ENCODE peak calls at places on chromosomes 5 and 9, in six cellular contexts. One of them, this sample, is unnamed.

GRCh38 chr9:21395778-21396717 is 10.8 kb upstream of the IFNA2 start:
- DNase-seq in stimulated activated naive B cell treated with anti-CD40 and anti-IgM and Interleukin-4, amounts not matched to agents 10 μg/mL and 1 μg/mL and 100 μg/mL, for 72 hours: no peak
- DNase-seq in mucosa of descending colon: peak
- DNase-seq in caudate nucleus: no peak
- DNase-seq in naive thymus-derived CD8-positive, alpha-beta T cell: peak
- DNase-seq in foreskin fibroblast: peak
- DNase-seq in this sample: peak

GRCh38 chr5:146796911-146797310 is 81.6 kb downstream of the PPP2R2B start:
- DNase-seq in naive thymus-derived CD8-positive, alpha-beta T cell: no peak
- DNase-seq in stimulated activated naive B cell treated with anti-CD40 and anti-IgM and Interleukin-4, amounts not matched to agents 10 μg/mL and 1 μg/mL and 100 μg/mL, for 72 hours: no peak
- DNase-seq in foreskin fibroblast: no peak
- DNase-seq in caudate nucleus: no peak
- DNase-seq in mucosa of descending colon: no peak
- DNase-seq in this sample: no peak

GRCh38 chr9:74770508-74771261 is 117.0 kb downstream of the TRPM6 start:
- DNase-seq in caudate nucleus: no peak
- DNase-seq in mucosa of descending colon: peak
- DNase-seq in naive thymus-derived CD8-positive, alpha-beta T cell: peak
- DNase-seq in foreskin fibroblast: no peak
- DNase-seq in stimulated activated naive B cell treated with anti-CD40 and anti-IgM and Interleukin-4, amounts not matched to agents 10 μg/mL and 1 μg/mL and 100 μg/mL, for 72 hours: peak
- DNase-seq in this sample: no peak

GRCh38 chr5:66896207-66896606 is 300.0 kb downstream of the MAST4 start:
- DNase-seq in stimulated activated naive B cell treated with anti-CD40 and anti-IgM and Interleukin-4, amounts not matched to agents 10 μg/mL and 1 μg/mL and 100 μg/mL, for 72 hours: no peak
- DNase-seq in foreskin fibroblast: peak
- DNase-seq in naive thymus-derived CD8-positive, alpha-beta T cell: no peak
- DNase-seq in caudate nucleus: no peak
- DNase-seq in mucosa of descending colon: no peak
- DNase-seq in this sample: no peak

GRCh38 chr9:36470891-36471290 is 70.8 kb upstream of the RNF38 start:
- DNase-seq in stimulated activated naive B cell treated with anti-CD40 and anti-IgM and Interleukin-4, amounts not matched to agents 10 μg/mL and 1 μg/mL and 100 μg/mL, for 72 hours: peak
- DNase-seq in naive thymus-derived CD8-positive, alpha-beta T cell: peak
- DNase-seq in caudate nucleus: no peak
- DNase-seq in foreskin fibroblast: peak
- DNase-seq in mucosa of descending colon: peak
- DNase-seq in this sample: no peak

GRCh38 chr5:33761139-33761538 is 130.7 kb downstream of the ADAMTS12 start:
- DNase-seq in foreskin fibroblast: peak
- DNase-seq in caudate nucleus: no peak
- DNase-seq in naive thymus-derived CD8-positive, alpha-beta T cell: no peak
- DNase-seq in mucosa of descending colon: no peak
- DNase-seq in stimulated activated naive B cell treated with anti-CD40 and anti-IgM and Interleukin-4, amounts not matched to agents 10 μg/mL and 1 μg/mL and 100 μg/mL, for 72 hours: no peak
- DNase-seq in this sample: no peak

GRCh38 chr9:21761309-21761901 is 41.0 kb upstream of the MTAP start:
- DNase-seq in naive thymus-derived CD8-positive, alpha-beta T cell: no peak
- DNase-seq in caudate nucleus: no peak
- DNase-seq in foreskin fibroblast: no peak
- DNase-seq in stimulated activated naive B cell treated with anti-CD40 and anti-IgM and Interleukin-4, amounts not matched to agents 10 μg/mL and 1 μg/mL and 100 μg/mL, for 72 hours: peak
- DNase-seq in mucosa of descending colon: no peak
- DNase-seq in this sample: no peak

GRCh38 chr5:160369990-160370712 is at the start of gene C1QTNF2:
- DNase-seq in mucosa of descending colon: peak
- DNase-seq in caudate nucleus: no peak
- DNase-seq in foreskin fibroblast: peak
- DNase-seq in naive thymus-derived CD8-positive, alpha-beta T cell: no peak
- DNase-seq in stimulated activated naive B cell treated with anti-CD40 and anti-IgM and Interleukin-4, amounts not matched to agents 10 μg/mL and 1 μg/mL and 100 μg/mL, for 72 hours: no peak
- DNase-seq in this sample: no peak

GRCh38 chr5:127192150-127192549 is 98.4 kb upstream of the MEGF10 start:
- DNase-seq in naive thymus-derived CD8-positive, alpha-beta T cell: no peak
- DNase-seq in mucosa of descending colon: no peak
- DNase-seq in stimulated activated naive B cell treated with anti-CD40 and anti-IgM and Interleukin-4, amounts not matched to agents 10 μg/mL and 1 μg/mL and 100 μg/mL, for 72 hours: no peak
- DNase-seq in caudate nucleus: no peak
- DNase-seq in foreskin fibroblast: no peak
- DNase-seq in this sample: no peak

GRCh38 chr5:74963407-74963806 is 89.0 kb downstream of the GCNT4 start:
- DNase-seq in stimulated activated naive B cell treated with anti-CD40 and anti-IgM and Interleukin-4, amounts not matched to agents 10 μg/mL and 1 μg/mL and 100 μg/mL, for 72 hours: no peak
- DNase-seq in mucosa of descending colon: no peak
- DNase-seq in caudate nucleus: no peak
- DNase-seq in foreskin fibroblast: no peak
- DNase-seq in naive thymus-derived CD8-positive, alpha-beta T cell: no peak
- DNase-seq in this sample: no peak

GRCh38 chr9:137694962-137695875 is 76.4 kb downstream of the EHMT1 start:
- DNase-seq in mucosa of descending colon: peak
- DNase-seq in foreskin fibroblast: peak
- DNase-seq in naive thymus-derived CD8-positive, alpha-beta T cell: no peak
- DNase-seq in stimulated activated naive B cell treated with anti-CD40 and anti-IgM and Interleukin-4, amounts not matched to agents 10 μg/mL and 1 μg/mL and 100 μg/mL, for 72 hours: no peak
- DNase-seq in caudate nucleus: no peak
- DNase-seq in this sample: peak

GRCh38 chr5:136191304-136192014 is 1.5 kb downstream of the SMIM32 start:
- DNase-seq in mucosa of descending colon: peak
- DNase-seq in caudate nucleus: no peak
- DNase-seq in naive thymus-derived CD8-positive, alpha-beta T cell: no peak
- DNase-seq in foreskin fibroblast: peak
- DNase-seq in stimulated activated naive B cell treated with anti-CD40 and anti-IgM and Interleukin-4, amounts not matched to agents 10 μg/mL and 1 μg/mL and 100 μg/mL, for 72 hours: no peak
- DNase-seq in this sample: no peak

GRCh38 chr9:97487107-97487506 is 14.4 kb upstream of the TMOD1 start:
- DNase-seq in naive thymus-derived CD8-positive, alpha-beta T cell: no peak
- DNase-seq in stimulated activated naive B cell treated with anti-CD40 and anti-IgM and Interleukin-4, amounts not matched to agents 10 μg/mL and 1 μg/mL and 100 μg/mL, for 72 hours: no peak
- DNase-seq in mucosa of descending colon: no peak
- DNase-seq in foreskin fibroblast: no peak
- DNase-seq in caudate nucleus: no peak
- DNase-seq in this sample: no peak

GRCh38 chr5:12367973-12368372 is 463.7 kb upstream of the CTNND2 start:
- DNase-seq in naive thymus-derived CD8-positive, alpha-beta T cell: no peak
- DNase-seq in mucosa of descending colon: no peak
- DNase-seq in caudate nucleus: no peak
- DNase-seq in foreskin fibroblast: no peak
- DNase-seq in stimulated activated naive B cell treated with anti-CD40 and anti-IgM and Interleukin-4, amounts not matched to agents 10 μg/mL and 1 μg/mL and 100 μg/mL, for 72 hours: no peak
- DNase-seq in this sample: no peak

GRCh38 chr5:79935992-79936643 is 54.9 kb downstream of the MTX3 start:
- DNase-seq in caudate nucleus: no peak
- DNase-seq in naive thymus-derived CD8-positive, alpha-beta T cell: no peak
- DNase-seq in mucosa of descending colon: no peak
- DNase-seq in stimulated activated naive B cell treated with anti-CD40 and anti-IgM and Interleukin-4, amounts not matched to agents 10 μg/mL and 1 μg/mL and 100 μg/mL, for 72 hours: no peak
- DNase-seq in foreskin fibroblast: peak
- DNase-seq in this sample: no peak

GRCh38 chr9:129887210-129888084 is 52.2 kb downstream of the USP20 start:
- DNase-seq in mucosa of descending colon: peak
- DNase-seq in stimulated activated naive B cell treated with anti-CD40 and anti-IgM and Interleukin-4, amounts not matched to agents 10 μg/mL and 1 μg/mL and 100 μg/mL, for 72 hours: peak
- DNase-seq in foreskin fibroblast: peak
- DNase-seq in caudate nucleus: no peak
- DNase-seq in naive thymus-derived CD8-positive, alpha-beta T cell: peak
- DNase-seq in this sample: no peak

GRCh38 chr9:112273826-112274225 is 59.6 kb downstream of the PTBP3 start:
- DNase-seq in mucosa of descending colon: no peak
- DNase-seq in stimulated activated naive B cell treated with anti-CD40 and anti-IgM and Interleukin-4, amounts not matched to agents 10 μg/mL and 1 μg/mL and 100 μg/mL, for 72 hours: no peak
- DNase-seq in naive thymus-derived CD8-positive, alpha-beta T cell: no peak
- DNase-seq in caudate nucleus: no peak
- DNase-seq in foreskin fibroblast: no peak
- DNase-seq in this sample: no peak

GRCh38 chr5:33479321-33479720 is 38.6 kb downstream of the TARS1 start:
- DNase-seq in mucosa of descending colon: no peak
- DNase-seq in caudate nucleus: no peak
- DNase-seq in naive thymus-derived CD8-positive, alpha-beta T cell: no peak
- DNase-seq in stimulated activated naive B cell treated with anti-CD40 and anti-IgM and Interleukin-4, amounts not matched to agents 10 μg/mL and 1 μg/mL and 100 μg/mL, for 72 hours: no peak
- DNase-seq in foreskin fibroblast: no peak
- DNase-seq in this sample: no peak

GRCh38 chr5:106314221-106314824 is 1356.4 kb downstream of the EFNA5 start:
- DNase-seq in mucosa of descending colon: no peak
- DNase-seq in caudate nucleus: no peak
- DNase-seq in foreskin fibroblast: peak
- DNase-seq in stimulated activated naive B cell treated with anti-CD40 and anti-IgM and Interleukin-4, amounts not matched to agents 10 μg/mL and 1 μg/mL and 100 μg/mL, for 72 hours: no peak
- DNase-seq in naive thymus-derived CD8-positive, alpha-beta T cell: no peak
- DNase-seq in this sample: no peak

GRCh38 chr5:38905516-38905915 is 59.7 kb downstream of the OSMR start:
- DNase-seq in caudate nucleus: no peak
- DNase-seq in mucosa of descending colon: no peak
- DNase-seq in foreskin fibroblast: peak
- DNase-seq in naive thymus-derived CD8-positive, alpha-beta T cell: no peak
- DNase-seq in stimulated activated naive B cell treated with anti-CD40 and anti-IgM and Interleukin-4, amounts not matched to agents 10 μg/mL and 1 μg/mL and 100 μg/mL, for 72 hours: no peak
- DNase-seq in this sample: no peak

This sample was measured in substantia nigra.